ENCODE peak calls at places on chromosomes 7 and 10, in ten cellular contexts. One of them, this sample, is unnamed. For H3K9me3, the result is how much of the 10 kb centered on the place peaks cover.

GRCh38 chr10:131802991-131803390 is 97.8 kb upstream of the PPP2R2D start:
- DNase-seq in cardiac muscle cell: no peak
- DNase-seq in neuronal stem cell: no peak
- DNase-seq in WERI-Rb-1: peak
- DNase-seq in endodermal cell: peak
- DNase-seq in MM.1S: no peak
- DNase-seq in Peyer's patch: no peak
- DNase-seq in CD8-positive, alpha-beta memory T cell: no peak
- DNase-seq in mesenchymal stem cell: no peak
- DNase-seq in body of pancreas: no peak
- DNase-seq in this sample: no peak

GRCh38 chr7:107865956-107866775 is 24.8 kb upstream of the DLD start:
- DNase-seq in cardiac muscle cell: no peak
- DNase-seq in neuronal stem cell: no peak
- DNase-seq in WERI-Rb-1: no peak
- DNase-seq in endodermal cell: no peak
- DNase-seq in MM.1S: no peak
- DNase-seq in Peyer's patch: no peak
- DNase-seq in CD8-positive, alpha-beta memory T cell: no peak
- DNase-seq in mesenchymal stem cell: peak
- DNase-seq in body of pancreas: no peak
- DNase-seq in this sample: no peak

GRCh38 chr10:70296406-70296899 is 12.6 kb upstream of the NPFFR1 start:
- DNase-seq in cardiac muscle cell: peak
- DNase-seq in neuronal stem cell: no peak
- DNase-seq in WERI-Rb-1: no peak
- DNase-seq in endodermal cell: no peak
- DNase-seq in MM.1S: no peak
- DNase-seq in Peyer's patch: peak
- DNase-seq in CD8-positive, alpha-beta memory T cell: no peak
- DNase-seq in mesenchymal stem cell: peak
- DNase-seq in body of pancreas: peak
- DNase-seq in this sample: peak

GRCh38 chr7:151014950-151015349 is 9.3 kb downstream of the ATG9B start:
- DNase-seq in cardiac muscle cell: no peak
- DNase-seq in neuronal stem cell: no peak
- DNase-seq in WERI-Rb-1: no peak
- DNase-seq in endodermal cell: no peak
- DNase-seq in MM.1S: no peak
- DNase-seq in Peyer's patch: no peak
- DNase-seq in CD8-positive, alpha-beta memory T cell: no peak
- DNase-seq in mesenchymal stem cell: no peak
- DNase-seq in body of pancreas: no peak
- DNase-seq in this sample: no peak

GRCh38 chr10:8369666-8370065 is 315.2 kb downstream of the GATA3 start:
- DNase-seq in cardiac muscle cell: peak
- DNase-seq in neuronal stem cell: no peak
- DNase-seq in WERI-Rb-1: no peak
- DNase-seq in endodermal cell: no peak
- DNase-seq in MM.1S: no peak
- DNase-seq in Peyer's patch: no peak
- DNase-seq in CD8-positive, alpha-beta memory T cell: no peak
- DNase-seq in mesenchymal stem cell: no peak
- DNase-seq in body of pancreas: no peak
- DNase-seq in this sample: no peak

GRCh38 chr10:3924344-3924743 is 139.3 kb upstream of the KLF6 start:
- DNase-seq in cardiac muscle cell: peak
- DNase-seq in neuronal stem cell: no peak
- DNase-seq in WERI-Rb-1: no peak
- DNase-seq in endodermal cell: no peak
- DNase-seq in MM.1S: no peak
- DNase-seq in Peyer's patch: no peak
- DNase-seq in CD8-positive, alpha-beta memory T cell: no peak
- DNase-seq in mesenchymal stem cell: peak
- DNase-seq in body of pancreas: no peak
- DNase-seq in this sample: no peak

GRCh38 chr7:29102554-29103151 is 43.7 kb downstream of the CPVL start:
- DNase-seq in cardiac muscle cell: peak
- DNase-seq in neuronal stem cell: no peak
- DNase-seq in WERI-Rb-1: peak
- DNase-seq in endodermal cell: peak
- DNase-seq in MM.1S: peak
- DNase-seq in Peyer's patch: peak
- DNase-seq in CD8-positive, alpha-beta memory T cell: no peak
- DNase-seq in mesenchymal stem cell: peak
- DNase-seq in body of pancreas: peak
- DNase-seq in this sample: peak

GRCh38 chr7:22001345-22002004 is 55.8 kb upstream of the CDCA7L start:
- DNase-seq in cardiac muscle cell: peak
- DNase-seq in neuronal stem cell: peak
- DNase-seq in WERI-Rb-1: no peak
- DNase-seq in endodermal cell: no peak
- DNase-seq in MM.1S: peak
- DNase-seq in Peyer's patch: no peak
- DNase-seq in CD8-positive, alpha-beta memory T cell: peak
- DNase-seq in mesenchymal stem cell: peak
- DNase-seq in body of pancreas: no peak
- DNase-seq in this sample: no peak

GRCh38 chr7:98213296-98213873 is 2.1 kb downstream of the BHLHA15 start:
- DNase-seq in cardiac muscle cell: no peak
- DNase-seq in neuronal stem cell: no peak
- DNase-seq in WERI-Rb-1: no peak
- DNase-seq in endodermal cell: peak
- DNase-seq in MM.1S: no peak
- DNase-seq in Peyer's patch: peak
- DNase-seq in CD8-positive, alpha-beta memory T cell: no peak
- DNase-seq in mesenchymal stem cell: no peak
- DNase-seq in body of pancreas: no peak
- DNase-seq in this sample: no peak

GRCh38 chr7:107446988-107447387 is 22.9 kb upstream of the GPR22 start:
- DNase-seq in cardiac muscle cell: peak
- DNase-seq in neuronal stem cell: no peak
- DNase-seq in WERI-Rb-1: no peak
- DNase-seq in endodermal cell: no peak
- DNase-seq in MM.1S: no peak
- DNase-seq in Peyer's patch: no peak
- DNase-seq in CD8-positive, alpha-beta memory T cell: no peak
- DNase-seq in mesenchymal stem cell: peak
- DNase-seq in body of pancreas: no peak
- DNase-seq in this sample: no peak

GRCh38 chr7:128919241-128919640 is 8.7 kb upstream of the KCP start:
- DNase-seq in cardiac muscle cell: no peak
- DNase-seq in neuronal stem cell: no peak
- DNase-seq in WERI-Rb-1: no peak
- DNase-seq in endodermal cell: no peak
- DNase-seq in MM.1S: peak
- DNase-seq in Peyer's patch: peak
- DNase-seq in CD8-positive, alpha-beta memory T cell: no peak
- DNase-seq in mesenchymal stem cell: no peak
- DNase-seq in body of pancreas: no peak
- DNase-seq in this sample: no peak

GRCh38 chr7:41148521-41148951 is 554.4 kb downstream of the INHBA start:
- DNase-seq in cardiac muscle cell: peak
- DNase-seq in neuronal stem cell: no peak
- DNase-seq in WERI-Rb-1: no peak
- DNase-seq in endodermal cell: no peak
- DNase-seq in MM.1S: no peak
- DNase-seq in Peyer's patch: no peak
- DNase-seq in CD8-positive, alpha-beta memory T cell: no peak
- DNase-seq in mesenchymal stem cell: peak
- DNase-seq in body of pancreas: no peak
- DNase-seq in this sample: no peak

GRCh38 chr10:98170249-98171117 is 36.0 kb downstream of the R3HCC1L start:
- DNase-seq in cardiac muscle cell: peak
- DNase-seq in neuronal stem cell: peak
- DNase-seq in WERI-Rb-1: peak
- DNase-seq in endodermal cell: peak
- DNase-seq in MM.1S: peak
- DNase-seq in Peyer's patch: peak
- DNase-seq in CD8-positive, alpha-beta memory T cell: no peak
- DNase-seq in mesenchymal stem cell: peak
- DNase-seq in body of pancreas: peak
- DNase-seq in this sample: no peak

GRCh38 chr10:86348321-86349210 is 18.0 kb downstream of the GRID1 start:
- DNase-seq in cardiac muscle cell: peak
- DNase-seq in neuronal stem cell: no peak
- DNase-seq in WERI-Rb-1: peak
- DNase-seq in endodermal cell: peak
- DNase-seq in MM.1S: no peak
- DNase-seq in Peyer's patch: no peak
- DNase-seq in CD8-positive, alpha-beta memory T cell: no peak
- DNase-seq in mesenchymal stem cell: no peak
- DNase-seq in body of pancreas: no peak
- DNase-seq in this sample: no peak

GRCh38 chr10:89926736-89927135 is 225.3 kb downstream of the KIF20B start:
- DNase-seq in cardiac muscle cell: no peak
- DNase-seq in neuronal stem cell: no peak
- DNase-seq in WERI-Rb-1: no peak
- DNase-seq in endodermal cell: no peak
- DNase-seq in MM.1S: no peak
- DNase-seq in Peyer's patch: no peak
- DNase-seq in CD8-positive, alpha-beta memory T cell: no peak
- DNase-seq in mesenchymal stem cell: no peak
- DNase-seq in body of pancreas: no peak
- DNase-seq in this sample: no peak

GRCh38 chr10:37780536-37780935 is 76.9 kb downstream of the ZNF248 start:
- DNase-seq in cardiac muscle cell: no peak
- DNase-seq in neuronal stem cell: no peak
- DNase-seq in WERI-Rb-1: no peak
- DNase-seq in endodermal cell: no peak
- DNase-seq in MM.1S: no peak
- DNase-seq in Peyer's patch: no peak
- DNase-seq in CD8-positive, alpha-beta memory T cell: no peak
- DNase-seq in mesenchymal stem cell: no peak
- DNase-seq in body of pancreas: no peak
- DNase-seq in this sample: no peak
- H3K9me3 ChIP-seq in cardiac muscle cell: under half
- H3K9me3 ChIP-seq in neuronal stem cell: under half
- H3K9me3 ChIP-seq in WERI-Rb-1: under half
- H3K9me3 ChIP-seq in endodermal cell: half or more
- H3K9me3 ChIP-seq in MM.1S: under half
- H3K9me3 ChIP-seq in Peyer's patch: under half
- H3K9me3 ChIP-seq in CD8-positive, alpha-beta memory T cell: under half
- H3K9me3 ChIP-seq in mesenchymal stem cell: under half
- H3K9me3 ChIP-seq in body of pancreas: under half
- H3K9me3 ChIP-seq in this sample: under half

GRCh38 chr10:23437987-23438546 is 808 bp upstream of the OTUD1 start:
- DNase-seq in cardiac muscle cell: no peak
- DNase-seq in neuronal stem cell: no peak
- DNase-seq in WERI-Rb-1: no peak
- DNase-seq in endodermal cell: no peak
- DNase-seq in MM.1S: no peak
- DNase-seq in Peyer's patch: no peak
- DNase-seq in CD8-positive, alpha-beta memory T cell: no peak
- DNase-seq in mesenchymal stem cell: no peak
- DNase-seq in body of pancreas: no peak
- DNase-seq in this sample: peak
- H3K27ac ChIP-seq in cardiac muscle cell: peak
- H3K27ac ChIP-seq in neuronal stem cell: peak
- H3K27ac ChIP-seq in WERI-Rb-1: no peak
- H3K27ac ChIP-seq in endodermal cell: no peak
- H3K27ac ChIP-seq in MM.1S: no peak
- H3K27ac ChIP-seq in Peyer's patch: peak
- H3K27ac ChIP-seq in CD8-positive, alpha-beta memory T cell: peak
- H3K27ac ChIP-seq in mesenchymal stem cell: peak
- H3K27ac ChIP-seq in body of pancreas: peak
- H3K27ac ChIP-seq in this sample: peak

DNA sequence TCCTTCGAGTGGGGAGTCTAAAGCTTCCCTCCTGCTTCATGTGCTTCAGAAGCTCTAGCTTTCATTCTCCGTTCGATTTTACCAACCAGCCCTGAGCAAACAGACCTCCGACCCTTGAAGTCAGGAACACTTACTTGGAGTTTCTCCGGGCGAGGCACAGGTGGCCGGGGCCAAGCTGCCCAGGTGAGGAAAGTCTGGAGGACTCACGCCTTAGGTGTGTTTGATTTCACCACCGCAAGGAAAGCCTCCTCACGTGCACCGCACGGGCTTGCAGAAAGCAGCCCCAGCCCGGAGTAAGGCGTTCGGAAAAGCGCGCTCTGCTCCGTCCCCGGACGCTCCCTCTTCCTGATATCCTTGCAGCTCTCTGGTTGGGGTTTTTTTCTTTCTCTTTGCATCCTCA is 30.1 kb upstream of the CNPY1 start:
- DNase-seq in cardiac muscle cell: no peak
- DNase-seq in neuronal stem cell: no peak
- DNase-seq in WERI-Rb-1: no peak
- DNase-seq in endodermal cell: peak
- DNase-seq in MM.1S: no peak
- DNase-seq in Peyer's patch: no peak
- DNase-seq in CD8-positive, alpha-beta memory T cell: no peak
- DNase-seq in mesenchymal stem cell: no peak
- DNase-seq in body of pancreas: no peak
- DNase-seq in this sample: peak
- H3K4me3 ChIP-seq in cardiac muscle cell: no peak
- H3K4me3 ChIP-seq in neuronal stem cell: no peak
- H3K4me3 ChIP-seq in WERI-Rb-1: no peak
- H3K4me3 ChIP-seq in endodermal cell: no peak
- H3K4me3 ChIP-seq in MM.1S: no peak
- H3K4me3 ChIP-seq in Peyer's patch: no peak
- H3K4me3 ChIP-seq in CD8-positive, alpha-beta memory T cell: no peak
- H3K4me3 ChIP-seq in mesenchymal stem cell: peak
- H3K4me3 ChIP-seq in body of pancreas: no peak
- H3K4me3 ChIP-seq in this sample: no peak

GRCh38 chr7:4203786-4204185 is 478.3 kb upstream of the FOXK1 start:
- DNase-seq in cardiac muscle cell: no peak
- DNase-seq in neuronal stem cell: no peak
- DNase-seq in WERI-Rb-1: no peak
- DNase-seq in endodermal cell: no peak
- DNase-seq in MM.1S: no peak
- DNase-seq in Peyer's patch: no peak
- DNase-seq in CD8-positive, alpha-beta memory T cell: no peak
- DNase-seq in mesenchymal stem cell: no peak
- DNase-seq in body of pancreas: no peak
- DNase-seq in this sample: no peak

GRCh38 chr7:4204530-4205165 is 477.4 kb upstream of the FOXK1 start:
- DNase-seq in cardiac muscle cell: peak
- DNase-seq in neuronal stem cell: no peak
- DNase-seq in WERI-Rb-1: no peak
- DNase-seq in endodermal cell: peak
- DNase-seq in MM.1S: no peak
- DNase-seq in Peyer's patch: no peak
- DNase-seq in CD8-positive, alpha-beta memory T cell: no peak
- DNase-seq in mesenchymal stem cell: no peak
- DNase-seq in body of pancreas: no peak
- DNase-seq in this sample: peak

GRCh38 chr7:4208086-4208485 is 474.0 kb upstream of the FOXK1 start:
- DNase-seq in cardiac muscle cell: no peak
- DNase-seq in neuronal stem cell: no peak
- DNase-seq in WERI-Rb-1: no peak
- DNase-seq in endodermal cell: no peak
- DNase-seq in MM.1S: no peak
- DNase-seq in Peyer's patch: no peak
- DNase-seq in CD8-positive, alpha-beta memory T cell: no peak
- DNase-seq in mesenchymal stem cell: no peak
- DNase-seq in body of pancreas: no peak
- DNase-seq in this sample: peak

GRCh38 chr7:4207011-4207410 is 475.1 kb upstream of the FOXK1 start:
- DNase-seq in cardiac muscle cell: no peak
- DNase-seq in neuronal stem cell: no peak
- DNase-seq in WERI-Rb-1: no peak
- DNase-seq in endodermal cell: no peak
- DNase-seq in MM.1S: no peak
- DNase-seq in Peyer's patch: no peak
- DNase-seq in CD8-positive, alpha-beta memory T cell: no peak
- DNase-seq in mesenchymal stem cell: no peak
- DNase-seq in body of pancreas: no peak
- DNase-seq in this sample: no peak

GRCh38 chr7:4205828-4206227 is 476.3 kb upstream of the FOXK1 start:
- DNase-seq in cardiac muscle cell: no peak
- DNase-seq in neuronal stem cell: no peak
- DNase-seq in WERI-Rb-1: no peak
- DNase-seq in endodermal cell: no peak
- DNase-seq in MM.1S: no peak
- DNase-seq in Peyer's patch: no peak
- DNase-seq in CD8-positive, alpha-beta memory T cell: no peak
- DNase-seq in mesenchymal stem cell: no peak
- DNase-seq in body of pancreas: no peak
- DNase-seq in this sample: no peak
- H3K9me3 ChIP-seq in cardiac muscle cell: under half
- H3K9me3 ChIP-seq in neuronal stem cell: under half
- H3K9me3 ChIP-seq in WERI-Rb-1: under half
- H3K9me3 ChIP-seq in endodermal cell: under half
- H3K9me3 ChIP-seq in MM.1S: under half
- H3K9me3 ChIP-seq in Peyer's patch: under half
- H3K9me3 ChIP-seq in CD8-positive, alpha-beta memory T cell: under half
- H3K9me3 ChIP-seq in mesenchymal stem cell: under half
- H3K9me3 ChIP-seq in body of pancreas: under half
- H3K9me3 ChIP-seq in this sample: under half

This sample was measured in right cardiac atrium.